ENCODE peak calls at places on chromosomes 3 and 15, in nine cellular contexts. M is fibroblast of lung, X is frontal cortex, Y is SHP77, K is M059J, U is neuronal stem cell, S is body of pancreas, N is tibial nerve, B is naive B cell. E is an unnamed sample.

GRCh38 chr3:119293105-119293683 is 989 bp upstream of the ARHGAP31 start:
- DNase-seq in S (no peak), Y (no peak), B (no peak), M (no peak), X (no peak), K (no peak), U (no peak), N (no peak), E (no peak)

GRCh38 chr3:184597783-184598182 is 36.2 kb downstream of the EPHB3 start:
- DNase-seq in U (no peak), K (no peak), X (no peak), B (no peak), S (peak), Y (no peak), N (peak), M (no peak), E (no peak)

GRCh38 chr3:182621435-182622240 is 171.7 kb upstream of the ATP11B start:
- DNase-seq in Y (no peak), X (no peak), S (no peak), B (no peak), N (no peak), K (no peak), M (no peak), U (no peak), E (no peak)

GRCh38 chr3:79056498-79056897 is 711.3 kb downstream of the ROBO1 start:
- DNase-seq in K (no peak), M (no peak), X (no peak), Y (no peak), N (no peak), U (no peak), B (no peak), S (no peak), E (peak)

GRCh38 chr3:184666422-184666821 is 45.4 kb downstream of the MAGEF1 start:
- DNase-seq in N (no peak), S (no peak), K (no peak), M (no peak), B (no peak), Y (peak), X (no peak), U (no peak), E (no peak)

GRCh38 chr3:78025916-78026315 is 986.0 kb downstream of the ROBO2 start:
- DNase-seq in S (no peak), N (no peak), K (peak), X (no peak), B (no peak), U (no peak), M (peak), Y (no peak), E (no peak)

GRCh38 chr15:62932436-62932835 is 110.1 kb upstream of the TPM1 start:
- DNase-seq in K (peak), X (no peak), M (peak), Y (no peak), B (no peak), U (no peak), S (no peak), N (no peak), E (no peak)

GRCh38 chr3:141326123-141326522 is 42.2 kb upstream of the ZBTB38 start:
- DNase-seq in Y (no peak), N (no peak), U (no peak), M (no peak), B (no peak), K (no peak), X (no peak), S (no peak), E (no peak)

GRCh38 chr15:89457086-89457485 is 39.3 kb downstream of the RHCG start:
- DNase-seq in M (peak), X (no peak), S (no peak), U (no peak), K (peak), B (no peak), N (no peak), Y (no peak), E (peak)

GRCh38 chr15:51334011-51334426 is 4.4 kb downstream of the CYP19A1 start:
- DNase-seq in N (no peak), M (peak), B (no peak), U (no peak), K (no peak), S (no peak), Y (no peak), X (no peak), E (no peak)

GRCh38 chr15:101495334-101496197 is 6.1 kb upstream of the PCSK6 start:
- DNase-seq in Y (no peak), S (no peak), U (no peak), K (no peak), B (no peak), X (no peak), N (no peak), M (no peak), E (no peak)

GRCh38 chr3:190036631-190037030 is 84.1 kb downstream of the P3H2 start:
- DNase-seq in U (no peak), X (no peak), B (no peak), Y (no peak), N (no peak), S (no peak), K (peak), M (peak), E (no peak)

GRCh38 chr3:149270180-149270579 is 48.6 kb upstream of the CP start:
- DNase-seq in K (no peak), X (no peak), S (no peak), U (no peak), Y (no peak), N (no peak), M (peak), B (no peak), E (no peak)

GRCh38 chr15:100703671-100704070 is 101.3 kb downstream of the ASB7 start:
- DNase-seq in B (no peak), Y (no peak), K (no peak), X (no peak), S (no peak), U (no peak), M (no peak), N (no peak), E (no peak)

GRCh38 chr3:99413504-99413903 is 224.9 kb upstream of the COL8A1 start:
- DNase-seq in U (no peak), K (peak), N (no peak), S (no peak), M (peak), B (no peak), X (no peak), Y (no peak), E (no peak)

GRCh38 chr3:54955496-54955895 is 27.6 kb upstream of the LRTM1 start:
- DNase-seq in X (no peak), S (no peak), B (no peak), Y (no peak), K (no peak), U (no peak), N (no peak), M (no peak), E (no peak)

GRCh38 chr3:185070491-185071335 is 82.1 kb downstream of the C3orf70 start:
- DNase-seq in S (no peak), N (no peak), K (peak), B (no peak), M (peak), Y (peak), U (peak), X (no peak), E (peak)

GRCh38 chr15:27458370-27459084 is 487.5 kb downstream of the GABRG3 start:
- DNase-seq in U (no peak), S (no peak), Y (no peak), N (no peak), M (no peak), K (no peak), X (no peak), B (no peak), E (no peak)

GRCh38 chr15:73239564-73240208 is 129.1 kb downstream of the HCN4 start:
- DNase-seq in M (no peak), N (no peak), X (no peak), S (no peak), B (no peak), K (peak), Y (no peak), U (no peak), E (no peak)

GRCh38 chr3:84724877-84725276 is 233.9 kb upstream of the CADM2 start:
- DNase-seq in M (peak), Y (peak), S (no peak), N (no peak), X (no peak), B (no peak), U (no peak), K (peak), E (no peak)

E was measured in HEK293T.